ENCODE peak calls at places on chromosomes 2 and 18, in six cellular contexts. One of them, this sample, is unnamed.

GRCh38 chr18:77207540-77207939 is 42.1 kb upstream of the GALR1 start:
- DNase-seq in HS-27A: peak; percentile 92
- DNase-seq in head of caudate nucleus: peak; percentile 58
- DNase-seq in stimulated activated CD8-positive, alpha-beta memory T cell treated with anti-CD3 and anti-CD28 coated beads, Interleukin-7, amount 100 ng/mL, for 1 hour: no peak
- DNase-seq in CD14-positive monocyte: no peak
- DNase-seq in M059J: peak; percentile 82
- DNase-seq in this sample: peak; percentile 88

GRCh38 chr2:67613227-67613626 is 216.1 kb downstream of the ETAA1 start:
- DNase-seq in HS-27A: no peak
- DNase-seq in head of caudate nucleus: no peak
- DNase-seq in stimulated activated CD8-positive, alpha-beta memory T cell treated with anti-CD3 and anti-CD28 coated beads, Interleukin-7, amount 100 ng/mL, for 1 hour: no peak
- DNase-seq in CD14-positive monocyte: no peak
- DNase-seq in M059J: no peak
- DNase-seq in this sample: no peak

GRCh38 chr2:151518802-151519201 is 109.1 kb downstream of the RIF1 start:
- DNase-seq in HS-27A: no peak
- DNase-seq in head of caudate nucleus: no peak
- DNase-seq in stimulated activated CD8-positive, alpha-beta memory T cell treated with anti-CD3 and anti-CD28 coated beads, Interleukin-7, amount 100 ng/mL, for 1 hour: no peak
- DNase-seq in CD14-positive monocyte: no peak
- DNase-seq in M059J: peak; percentile 32
- DNase-seq in this sample: peak; percentile 40

GRCh38 chr18:63997041-63997440 is 27.2 kb downstream of the SERPINB8 start:
- DNase-seq in HS-27A: no peak
- DNase-seq in head of caudate nucleus: no peak
- DNase-seq in stimulated activated CD8-positive, alpha-beta memory T cell treated with anti-CD3 and anti-CD28 coated beads, Interleukin-7, amount 100 ng/mL, for 1 hour: no peak
- DNase-seq in CD14-positive monocyte: no peak
- DNase-seq in M059J: peak; percentile 15
- DNase-seq in this sample: peak; percentile 30

GRCh38 chr2:60958361-60958760 is 59.2 kb upstream of the PEX13 start:
- DNase-seq in HS-27A: no peak
- DNase-seq in head of caudate nucleus: no peak
- DNase-seq in stimulated activated CD8-positive, alpha-beta memory T cell treated with anti-CD3 and anti-CD28 coated beads, Interleukin-7, amount 100 ng/mL, for 1 hour: no peak
- DNase-seq in CD14-positive monocyte: no peak
- DNase-seq in M059J: peak; percentile 42
- DNase-seq in this sample: peak; percentile 11

GRCh38 chr2:1581965-1582625 is 162.2 kb downstream of the PXDN start:
- DNase-seq in HS-27A: no peak
- DNase-seq in head of caudate nucleus: no peak
- DNase-seq in stimulated activated CD8-positive, alpha-beta memory T cell treated with anti-CD3 and anti-CD28 coated beads, Interleukin-7, amount 100 ng/mL, for 1 hour: no peak
- DNase-seq in CD14-positive monocyte: no peak
- DNase-seq in M059J: no peak
- DNase-seq in this sample: no peak

GRCh38 chr2:53475320-53475719 is 292.3 kb upstream of the CHAC2 start:
- DNase-seq in HS-27A: peak; percentile 50
- DNase-seq in head of caudate nucleus: no peak
- DNase-seq in stimulated activated CD8-positive, alpha-beta memory T cell treated with anti-CD3 and anti-CD28 coated beads, Interleukin-7, amount 100 ng/mL, for 1 hour: no peak
- DNase-seq in CD14-positive monocyte: no peak
- DNase-seq in M059J: peak; percentile 95
- DNase-seq in this sample: peak; percentile 94

GRCh38 chr2:128536925-128537620 is 218.4 kb upstream of the HS6ST1 start:
- DNase-seq in HS-27A: peak; percentile 99
- DNase-seq in head of caudate nucleus: no peak
- DNase-seq in stimulated activated CD8-positive, alpha-beta memory T cell treated with anti-CD3 and anti-CD28 coated beads, Interleukin-7, amount 100 ng/mL, for 1 hour: no peak
- DNase-seq in CD14-positive monocyte: no peak
- DNase-seq in M059J: peak; percentile 92
- DNase-seq in this sample: peak; percentile 77

GRCh38 chr2:102147935-102148334 is 5.4 kb downstream of the IL1R1 start:
- DNase-seq in HS-27A: no peak
- DNase-seq in head of caudate nucleus: no peak
- DNase-seq in stimulated activated CD8-positive, alpha-beta memory T cell treated with anti-CD3 and anti-CD28 coated beads, Interleukin-7, amount 100 ng/mL, for 1 hour: no peak
- DNase-seq in CD14-positive monocyte: peak; percentile 69
- DNase-seq in M059J: peak; percentile 40
- DNase-seq in this sample: no peak

GRCh38 chr2:27051902-27052645 is 606 bp downstream of the AGBL5 start:
- DNase-seq in HS-27A: no peak
- DNase-seq in head of caudate nucleus: peak; percentile 32
- DNase-seq in stimulated activated CD8-positive, alpha-beta memory T cell treated with anti-CD3 and anti-CD28 coated beads, Interleukin-7, amount 100 ng/mL, for 1 hour: no peak
- DNase-seq in CD14-positive monocyte: no peak
- DNase-seq in M059J: no peak
- DNase-seq in this sample: no peak

GRCh38 chr2:240293126-240293864 is 142.2 kb upstream of the GPC1 start:
- DNase-seq in HS-27A: no peak
- DNase-seq in head of caudate nucleus: no peak
- DNase-seq in stimulated activated CD8-positive, alpha-beta memory T cell treated with anti-CD3 and anti-CD28 coated beads, Interleukin-7, amount 100 ng/mL, for 1 hour: no peak
- DNase-seq in CD14-positive monocyte: no peak
- DNase-seq in M059J: peak; percentile 4
- DNase-seq in this sample: no peak

GRCh38 chr2:191783416-191783815 is 63.5 kb downstream of the CAVIN2 start:
- DNase-seq in HS-27A: no peak
- DNase-seq in head of caudate nucleus: no peak
- DNase-seq in stimulated activated CD8-positive, alpha-beta memory T cell treated with anti-CD3 and anti-CD28 coated beads, Interleukin-7, amount 100 ng/mL, for 1 hour: no peak
- DNase-seq in CD14-positive monocyte: no peak
- DNase-seq in M059J: no peak
- DNase-seq in this sample: no peak

GRCh38 chr2:113283704-113284284 is 5.1 kb upstream of the PAX8 start:
- DNase-seq in HS-27A: peak; percentile 100
- DNase-seq in head of caudate nucleus: peak; percentile 21
- DNase-seq in stimulated activated CD8-positive, alpha-beta memory T cell treated with anti-CD3 and anti-CD28 coated beads, Interleukin-7, amount 100 ng/mL, for 1 hour: no peak
- DNase-seq in CD14-positive monocyte: no peak
- DNase-seq in M059J: peak; percentile 98
- DNase-seq in this sample: peak; percentile 92

GRCh38 chr2:182066439-182067061 is 80.9 kb downstream of the PPP1R1C start:
- DNase-seq in HS-27A: peak; percentile 60
- DNase-seq in head of caudate nucleus: no peak
- DNase-seq in stimulated activated CD8-positive, alpha-beta memory T cell treated with anti-CD3 and anti-CD28 coated beads, Interleukin-7, amount 100 ng/mL, for 1 hour: no peak
- DNase-seq in CD14-positive monocyte: no peak
- DNase-seq in M059J: peak; percentile 90
- DNase-seq in this sample: peak; percentile 96

GRCh38 chr2:176852667-176853066 is 359.9 kb upstream of the HNRNPA3 start:
- DNase-seq in HS-27A: no peak
- DNase-seq in head of caudate nucleus: no peak
- DNase-seq in stimulated activated CD8-positive, alpha-beta memory T cell treated with anti-CD3 and anti-CD28 coated beads, Interleukin-7, amount 100 ng/mL, for 1 hour: peak; percentile 21
- DNase-seq in CD14-positive monocyte: no peak
- DNase-seq in M059J: no peak
- DNase-seq in this sample: no peak

GRCh38 chr2:214379227-214379626 is 31.6 kb upstream of the VWC2L start:
- DNase-seq in HS-27A: no peak
- DNase-seq in head of caudate nucleus: no peak
- DNase-seq in stimulated activated CD8-positive, alpha-beta memory T cell treated with anti-CD3 and anti-CD28 coated beads, Interleukin-7, amount 100 ng/mL, for 1 hour: no peak
- DNase-seq in CD14-positive monocyte: no peak
- DNase-seq in M059J: no peak
- DNase-seq in this sample: peak; percentile 32

GRCh38 chr2:217903859-217904613 is 98.8 kb downstream of the TNS1 start:
- DNase-seq in HS-27A: no peak
- DNase-seq in head of caudate nucleus: peak; percentile 68
- DNase-seq in stimulated activated CD8-positive, alpha-beta memory T cell treated with anti-CD3 and anti-CD28 coated beads, Interleukin-7, amount 100 ng/mL, for 1 hour: no peak
- DNase-seq in CD14-positive monocyte: no peak
- DNase-seq in M059J: no peak
- DNase-seq in this sample: no peak

GRCh38 chr2:159073256-159073655 is 104.8 kb downstream of the TANC1 start:
- DNase-seq in HS-27A: no peak
- DNase-seq in head of caudate nucleus: no peak
- DNase-seq in stimulated activated CD8-positive, alpha-beta memory T cell treated with anti-CD3 and anti-CD28 coated beads, Interleukin-7, amount 100 ng/mL, for 1 hour: no peak
- DNase-seq in CD14-positive monocyte: no peak
- DNase-seq in M059J: peak; percentile 69
- DNase-seq in this sample: peak; percentile 42

GRCh38 chr2:156242874-156243273 is 89.6 kb downstream of the NR4A2 start:
- DNase-seq in HS-27A: no peak
- DNase-seq in head of caudate nucleus: no peak
- DNase-seq in stimulated activated CD8-positive, alpha-beta memory T cell treated with anti-CD3 and anti-CD28 coated beads, Interleukin-7, amount 100 ng/mL, for 1 hour: no peak
- DNase-seq in CD14-positive monocyte: no peak
- DNase-seq in M059J: no peak
- DNase-seq in this sample: no peak